ENCODE peak calls at places on chromosomes 13 and 19, in nine cellular contexts. C, T, G, Y, D, Z, P, S and U are unnamed samples.

GRCh38 chr13:75445717-75446529 is 36.0 kb downstream of the TBC1D4 start:
- DNase-seq in C (no peak), S (no peak), Z (no peak), T (peak), P (no peak), D (no peak), Y (no peak), G (no peak), U (peak)

GRCh38 chr19:40640744-40641143 is 39.6 kb downstream of the LTBP4 start:
- DNase-seq in Y (peak), P (no peak), Z (no peak), C (peak), G (no peak), T (peak), S (peak), D (no peak), U (peak)

GRCh38 chr13:98521461-98521860 is 55.4 kb downstream of the STK24 start:
- DNase-seq in S (no peak), P (no peak), G (no peak), T (no peak), Z (no peak), D (no peak), C (no peak), Y (no peak), U (no peak)

GRCh38 chr13:49996166-49996915 is 501 bp upstream of the TRIM13 start:
- DNase-seq in P (peak), Z (peak), S (peak), C (peak), G (peak), D (peak), Y (peak), T (peak), U (peak)

GRCh38 chr19:6431891-6432290 is 1.7 kb downstream of the SLC25A41 start:
- DNase-seq in T (no peak), S (no peak), Z (no peak), D (no peak), P (no peak), C (no peak), Y (no peak), G (no peak), U (no peak)

GRCh38 chr19:46426506-46427162 is 2.1 kb downstream of the PNMA8C start:
- DNase-seq in Z (peak), G (peak), T (peak), S (peak), P (peak), D (peak), C (no peak), Y (peak), U (peak)

GRCh38 chr13:22740264-22740663 is 440.5 kb upstream of the SGCG start:
- DNase-seq in G (no peak), T (no peak), S (no peak), Z (no peak), C (no peak), D (no peak), P (no peak), Y (no peak), U (no peak)

GRCh38 chr19:45280471-45280961 is 29.4 kb downstream of the MARK4 start:
- DNase-seq in T (no peak), Z (no peak), Y (no peak), D (no peak), G (peak), P (no peak), C (no peak), S (peak), U (no peak)

GRCh38 chr19:16527971-16528521 is 14.2 kb downstream of the CHERP start:
- DNase-seq in Y (no peak), D (no peak), G (peak), S (peak), Z (no peak), P (no peak), C (no peak), T (no peak), U (peak)

GRCh38 chr13:39779337-39780270 is 124.1 kb downstream of the COG6 start:
- DNase-seq in Y (no peak), T (peak), Z (no peak), D (no peak), S (peak), C (no peak), P (no peak), G (peak), U (no peak)

GRCh38 chr19:56301886-56302620 is 12.6 kb downstream of the ZSCAN5A start:
- DNase-seq in Z (no peak), D (no peak), C (no peak), G (peak), T (no peak), S (peak), Y (no peak), P (no peak), U (no peak)

GRCh38 chr13:43865892-43866291 is 13.6 kb downstream of the CCDC122 start:
- DNase-seq in Y (no peak), C (no peak), S (no peak), T (peak), Z (no peak), D (no peak), G (peak), P (peak), U (peak)

GRCh38 chr13:48862572-48862971 is 113.1 kb upstream of the FNDC3A start:
- DNase-seq in G (no peak), T (no peak), Z (no peak), C (no peak), D (no peak), Y (no peak), S (no peak), P (no peak), U (peak)

GRCh38 chr19:45079063-45079910 is at the start of gene GEMIN7:
- DNase-seq in G (peak), Y (peak), C (peak), P (no peak), D (peak), S (peak), Z (peak), T (peak), U (peak)

GRCh38 chr19:17886515-17886914 is 14.8 kb downstream of the SLC5A5 start:
- DNase-seq in G (no peak), S (no peak), Z (no peak), C (no peak), Y (no peak), T (no peak), D (no peak), P (no peak), U (no peak)

GRCh38 chr19:1067341-1068103 is 555 bp downstream of the ARHGAP45 start:
- DNase-seq in P (no peak), D (no peak), T (no peak), Z (no peak), Y (no peak), G (no peak), S (no peak), C (no peak), U (no peak)

GRCh38 chr19:406121-406711 is 2.7 kb downstream of the C2CD4C start:
- DNase-seq in T (no peak), C (peak), D (no peak), S (no peak), P (no peak), Y (no peak), G (no peak), Z (no peak), U (no peak)

GRCh38 chr13:43307921-43308433 is 284.6 kb downstream of the DNAJC15 start:
- DNase-seq in Y (peak), S (no peak), Z (peak), G (no peak), P (peak), D (peak), C (peak), T (peak), U (peak)

GRCh38 chr19:7916908-7917291 is 2.3 kb downstream of the TGFBR3L start:
- DNase-seq in Z (no peak), G (no peak), S (no peak), C (no peak), T (no peak), Y (no peak), D (no peak), P (no peak), U (no peak)